ENCODE peak calls at places on chromosome 19, in five cellular contexts. F is K562, T is astrocyte, E is MCF 10A, P is astrocyte of the spinal cord. R is an unnamed sample.

GRCh38 chr19:42488783-42489521 is 39.3 kb downstream of the CEACAM1 start:
- DNase-seq in F (no peak), T (no peak), E (no peak), P (no peak), R (no peak)

GRCh38 chr19:38674388-38675133 is 27.1 kb downstream of the ACTN4 start:
- DNase-seq in F (no peak), T (peak), E (no peak), P (no peak), R (no peak)

GRCh38 chr19:2476451-2477140 is 669 bp downstream of the GADD45B start:
- DNase-seq in F (peak), T (peak), E (peak), P (peak), R (peak)

GRCh38 chr19:49168421-49168820 is 10.8 kb downstream of the TRPM4 start:
- DNase-seq in F (peak), T (no peak), E (no peak), P (no peak), R (no peak)

GRCh38 chr19:14412436-14413071 is 6.6 kb downstream of the DDX39A start:
- DNase-seq in F (peak), T (no peak), E (no peak), P (no peak), R (no peak)

GRCh38 chr19:13398780-13399726 is 107.2 kb downstream of the CACNA1A start:
- DNase-seq in F (peak), T (peak), E (peak), P (peak), R (no peak)

GRCh38 chr19:11382898-11383705 is 1.0 kb downstream of the EPOR start:
- DNase-seq in F (peak), T (no peak), E (no peak), P (no peak), R (peak)

GRCh38 chr19:15120135-15121026 is 13.2 kb downstream of the SYDE1 start:
- DNase-seq in F (no peak), T (no peak), E (no peak), P (no peak), R (no peak)

GRCh38 chr19:56372281-56372680 is 21.1 kb downstream of the ZNF582 start:
- DNase-seq in F (no peak), T (no peak), E (no peak), P (no peak), R (no peak)

GRCh38 chr19:40603719-40604646 is 2.8 kb downstream of the LTBP4 start:
- DNase-seq in F (peak), T (peak), E (peak), P (peak), R (peak)
- TF ChIP-seq CTCF in F (no peak), T (no peak), E (no peak), P (no peak), R (no peak)

GRCh38 chr19:18866800-18867123 is 29.2 kb downstream of the CERS1 start:
- DNase-seq in F (no peak), T (no peak), E (no peak), P (no peak), R (no peak)
- TF ChIP-seq CTCF in F (peak), T (peak), E (peak), P (no peak), R (no peak)

GRCh38 chr19:29292562-29292961 is 79.6 kb upstream of the UQCRFS1 start:
- DNase-seq in F (no peak), T (no peak), E (no peak), P (no peak), R (no peak)

GRCh38 chr19:29292146-29292545 is 79.2 kb upstream of the UQCRFS1 start:
- DNase-seq in F (no peak), T (no peak), E (no peak), P (no peak), R (no peak)

GRCh38 chr19:29293292-29293691 is 80.3 kb upstream of the UQCRFS1 start:
- DNase-seq in F (no peak), T (no peak), E (no peak), P (no peak), R (no peak)

GRCh38 chr19:29289020-29289419 is 76.1 kb upstream of the UQCRFS1 start:
- DNase-seq in F (no peak), T (no peak), E (no peak), P (no peak), R (no peak)

DNA sequence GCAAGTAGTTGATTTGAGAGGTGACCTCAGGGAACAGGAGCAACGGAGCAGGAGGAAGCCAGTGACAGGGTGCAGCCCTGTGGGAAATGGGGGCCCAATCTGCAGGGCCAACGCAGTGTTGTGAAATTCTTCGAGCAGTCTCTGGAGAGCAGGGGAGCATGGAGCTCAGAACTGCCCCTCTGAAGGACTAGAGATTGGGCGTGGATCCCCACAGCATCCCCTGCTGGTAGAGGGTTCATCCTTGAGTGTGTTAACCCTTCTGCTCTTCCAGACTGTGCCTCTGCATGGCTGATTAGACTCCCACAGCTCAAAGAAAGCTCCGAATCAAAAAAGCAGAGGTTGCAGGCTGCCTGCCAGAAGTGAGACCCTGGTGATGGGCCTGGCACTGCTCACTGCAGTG is 77.9 kb upstream of the UQCRFS1 start:
- DNase-seq in F (no peak), T (no peak), E (no peak), P (no peak), R (no peak)
- TF ChIP-seq CTCF in F (peak), T (no peak), E (no peak), P (no peak), R (no peak)

GRCh38 chr19:35549174-35549788 is 3.9 kb downstream of the TMEM147 start:
- DNase-seq in F (peak), T (no peak), E (peak), P (peak), R (peak)
- TF ChIP-seq CTCF in F (peak), T (peak), E (peak), P (peak), R (peak)

GRCh38 chr19:47805313-47805712 is 962 bp upstream of the TPRX1 start:
- DNase-seq in F (no peak), T (no peak), E (no peak), P (no peak), R (no peak)
- TF ChIP-seq CTCF in F (no peak), T (no peak), E (no peak), P (no peak), R (no peak)

GRCh38 chr19:36114763-36115452 is at the start of gene POLR2I:
- DNase-seq in F (peak), T (peak), E (peak), P (peak), R (peak)

GRCh38 chr19:36113425-36113824 is 1.2 kb downstream of the POLR2I start:
- DNase-seq in F (no peak), T (no peak), E (no peak), P (no peak), R (no peak)

GRCh38 chr19:36112678-36113077 is 1.7 kb downstream of the OVOL3 start:
- DNase-seq in F (no peak), T (no peak), E (no peak), P (no peak), R (no peak)

GRCh38 chr19:36115453-36116343 is at the start of gene TBCB:
- DNase-seq in F (peak), T (peak), E (no peak), P (peak), R (no peak)

GRCh38 chr19:36113895-36114762 is 546 bp downstream of the POLR2I start:
- DNase-seq in F (peak), T (peak), E (peak), P (no peak), R (peak)
- TF ChIP-seq CTCF in F (peak), T (no peak), E (no peak), P (peak), R (no peak)

GRCh38 chr19:35529241-35530218 is 1.4 kb upstream of the SBSN start:
- DNase-seq in F (no peak), T (no peak), E (no peak), P (no peak), R (no peak)
- TF ChIP-seq CTCF in F (no peak), T (no peak), E (no peak), P (no peak), R (no peak)

GRCh38 chr19:53808710-53809125 is 15.4 kb downstream of the NLRP12 start:
- DNase-seq in F (no peak), T (peak), E (peak), P (peak), R (no peak)
- TF ChIP-seq CTCF in F (peak), T (peak), E (peak), P (peak), R (no peak)